ENCODE peak calls at places on chromosomes 11 and 22, in ten cellular contexts. A, K, C, I, T, N, J, D, O and W are unnamed samples.

GRCh38 chr11:45023065-45023365 is 72.3 kb upstream of the TP53I11 start:
- DNase-seq in C (no peak), N (no peak), K (no peak), T (no peak), O (no peak), A (no peak), I (no peak), D (no peak), J (no peak), W (no peak)

GRCh38 chr11:45472713-45473317 is 186.7 kb upstream of the SYT13 start:
- DNase-seq in N (no peak), C (no peak), I (no peak), D (no peak), T (no peak), O (no peak), K (no peak), A (no peak), J (no peak), W (no peak)

GRCh38 chr11:96145163-96145585 is 197.8 kb downstream of the MAML2 start:
- DNase-seq in C (no peak), O (no peak), A (peak), I (no peak), K (no peak), N (no peak), J (no peak), D (no peak), T (no peak), W (no peak)

GRCh38 chr11:66595245-66595904 is 2.4 kb downstream of the CCS start:
- DNase-seq in I (peak), N (peak), D (peak), O (no peak), C (no peak), T (no peak), J (no peak), K (peak), A (no peak), W (no peak)

GRCh38 chr11:19628018-19628417 is 84.6 kb upstream of the NAV2 start:
- DNase-seq in D (no peak), J (peak), K (peak), T (no peak), N (peak), O (no peak), A (no peak), I (peak), C (peak), W (peak)

GRCh38 chr11:12086271-12087074 is 23.9 kb upstream of the MICAL2 start:
- DNase-seq in T (no peak), N (peak), I (peak), D (no peak), C (peak), J (peak), O (peak), A (peak), K (peak), W (peak)

GRCh38 chr11:8604078-8604723 is 10.2 kb upstream of the STK33 start:
- DNase-seq in D (no peak), T (peak), A (peak), J (no peak), K (peak), O (peak), C (peak), N (peak), I (peak), W (no peak)

GRCh38 chr11:121523581-121524232 is 70.9 kb upstream of the SORL1-AS1 start:
- DNase-seq in A (peak), O (no peak), I (no peak), C (no peak), J (no peak), T (no peak), D (no peak), N (no peak), K (no peak), W (no peak)

GRCh38 chr22:45805413-45805812 is 133.8 kb downstream of the ATXN10 start:
- DNase-seq in I (no peak), A (no peak), T (no peak), J (no peak), K (peak), O (no peak), N (no peak), C (no peak), D (no peak), W (no peak)

GRCh38 chr22:46082633-46083032 is 67.7 kb upstream of the PPARA start:
- DNase-seq in K (no peak), J (no peak), D (no peak), C (no peak), A (no peak), I (peak), N (no peak), T (no peak), O (no peak), W (no peak)

GRCh38 chr11:28836285-28837081 is 728.3 kb downstream of the METTL15 start:
- DNase-seq in T (no peak), C (no peak), K (peak), D (no peak), O (peak), A (peak), J (no peak), N (no peak), I (no peak), W (no peak)

GRCh38 chr11:123484448-123484847 is 54.4 kb downstream of the GRAMD1B start:
- DNase-seq in J (no peak), D (no peak), N (no peak), T (no peak), O (no peak), C (no peak), I (no peak), A (no peak), K (no peak), W (no peak)

GRCh38 chr22:47605886-47606285 is 843.4 kb downstream of the TBC1D22A start:
- DNase-seq in A (no peak), T (peak), N (no peak), J (peak), K (no peak), C (no peak), I (no peak), O (no peak), D (no peak), W (peak)

GRCh38 chr11:69377029-69377952 is 83.3 kb downstream of the MYEOV start:
- DNase-seq in I (no peak), D (no peak), N (no peak), C (no peak), T (no peak), J (peak), O (no peak), K (no peak), A (no peak), W (no peak)

GRCh38 chr22:42180349-42180842 is 49.8 kb upstream of the CYP2D6 start:
- DNase-seq in D (peak), I (peak), J (no peak), A (no peak), O (no peak), C (peak), K (peak), N (peak), T (no peak), W (no peak)

GRCh38 chr11:125995313-125995712 is 49.5 kb downstream of the VSIG10L2 start:
- DNase-seq in T (no peak), O (no peak), N (no peak), D (no peak), A (no peak), K (no peak), C (no peak), J (no peak), I (no peak), W (no peak)

GRCh38 chr11:61968758-61969390 is 1.4 kb upstream of the FTH1 start:
- DNase-seq in J (no peak), A (no peak), O (no peak), K (no peak), T (no peak), C (no peak), I (no peak), N (peak), D (no peak), W (no peak)

GRCh38 chr11:46075928-46076327 is 45.3 kb downstream of the PHF21A start:
- DNase-seq in O (no peak), J (no peak), C (no peak), D (no peak), I (no peak), T (no peak), A (no peak), K (no peak), N (no peak), W (no peak)

GRCh38 chr11:8329961-8330361 is 66.3 kb upstream of the LMO1 start:
- DNase-seq in D (no peak), O (no peak), N (peak), K (no peak), J (no peak), I (no peak), A (no peak), T (no peak), C (no peak), W (no peak)

GRCh38 chr11:118304227-118304808 is at the start of gene CD3E:
- DNase-seq in T (no peak), O (no peak), C (no peak), K (no peak), J (no peak), I (no peak), N (no peak), A (no peak), D (peak), W (no peak)

GRCh38 chr11:46557684-46558151 is 36.1 kb downstream of the AMBRA1 start:
- DNase-seq in J (no peak), K (peak), D (no peak), I (peak), O (no peak), A (peak), C (no peak), T (no peak), N (no peak), W (no peak)

GRCh38 chr11:111565111-111565720 is 24.7 kb downstream of the LAYN start:
- DNase-seq in C (peak), O (no peak), D (peak), N (peak), J (peak), T (no peak), K (peak), A (peak), I (peak), W (no peak)

GRCh38 chr11:5575159-5575558 is 5.5 kb upstream of the OR52B6 start:
- DNase-seq in O (no peak), D (no peak), J (no peak), T (no peak), C (no peak), N (no peak), I (no peak), A (no peak), K (no peak), W (no peak)

GRCh38 chr11:121578216-121579063 is 125.7 kb upstream of the SORL1-AS1 start:
- DNase-seq in A (no peak), T (no peak), K (no peak), D (no peak), O (no peak), J (no peak), I (no peak), N (no peak), C (no peak), W (no peak)

GRCh38 chr22:45882881-45883810 is 93.8 kb downstream of the WNT7B start:
- DNase-seq in T (peak), J (peak), O (no peak), D (no peak), A (no peak), N (peak), I (no peak), C (no peak), K (no peak), W (no peak)

GRCh38 chr11:93653566-93653965 is 7.9 kb upstream of the CEP295 start:
- DNase-seq in T (no peak), A (no peak), N (no peak), J (no peak), K (no peak), I (no peak), O (no peak), D (no peak), C (no peak), W (no peak)

GRCh38 chr11:32781721-32782120 is 12.7 kb downstream of the CCDC73 start:
- DNase-seq in J (no peak), C (no peak), K (no peak), O (no peak), D (no peak), N (no peak), A (no peak), I (no peak), T (no peak), W (no peak)

GRCh38 chr22:24181088-24181995 is at the start of gene SUSD2:
- DNase-seq in D (peak), C (no peak), K (no peak), J (no peak), T (peak), A (peak), O (no peak), N (no peak), I (peak), W (no peak)

GRCh38 chr11:117026593-117027330 is 71.5 kb downstream of the SIK3 start:
- DNase-seq in T (no peak), K (peak), A (no peak), J (no peak), C (no peak), O (peak), D (no peak), I (no peak), N (no peak), W (no peak)

GRCh38 chr11:95231881-95232605 is 1.0 kb upstream of the SESN3 start:
- DNase-seq in A (no peak), T (peak), J (peak), I (peak), O (no peak), N (peak), K (peak), D (peak), C (peak), W (peak)

GRCh38 chr11:45347343-45347742 is 61.2 kb upstream of the SYT13 start:
- DNase-seq in J (no peak), N (no peak), C (no peak), T (no peak), A (no peak), K (no peak), I (no peak), D (no peak), O (no peak), W (no peak)

GRCh38 chr11:116774661-116775060 is 1.9 kb upstream of the BUD13 start:
- DNase-seq in K (no peak), C (no peak), A (no peak), J (no peak), I (no peak), T (no peak), O (no peak), D (no peak), N (no peak), W (no peak)

DNA sequence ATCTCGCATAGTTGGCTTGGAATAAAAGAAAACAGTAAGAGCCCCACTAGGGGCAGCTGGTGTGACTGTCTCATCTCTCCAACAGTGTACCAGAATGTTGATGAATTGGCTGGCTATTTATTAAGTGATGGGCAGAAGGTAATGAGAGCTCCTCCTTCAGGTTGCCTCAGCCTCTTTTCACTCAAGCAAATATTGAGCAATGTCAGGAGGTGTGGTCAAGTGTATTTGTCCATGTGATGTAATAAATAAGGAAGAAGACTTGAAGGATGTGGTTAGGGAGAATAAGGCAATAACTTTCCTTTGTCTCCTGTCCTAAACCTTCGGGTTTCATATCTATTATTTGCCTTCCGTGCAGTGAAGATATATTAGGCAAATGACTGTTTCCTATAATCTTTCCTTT is at the start of gene TCN1:
- DNase-seq in O (no peak), C (no peak), K (no peak), D (no peak), T (no peak), J (no peak), N (no peak), I (no peak), A (no peak), W (no peak)
- H3K27ac ChIP-seq in O (no peak), C (no peak), K (no peak), D (no peak), T (no peak), J (peak), N (no peak), I (peak), A (no peak), W (no peak)

GRCh38 chr11:2553198-2553597 is 108.4 kb downstream of the KCNQ1 start:
- DNase-seq in C (no peak), K (no peak), A (no peak), N (no peak), T (no peak), O (no peak), J (peak), I (no peak), D (no peak), W (no peak)

GRCh38 chr11:2552202-2552601 is 107.4 kb downstream of the KCNQ1 start:
- DNase-seq in D (no peak), I (no peak), A (no peak), K (no peak), J (no peak), N (no peak), T (no peak), O (no peak), C (no peak), W (no peak)

GRCh38 chr11:2555376-2555775 is 110.6 kb downstream of the KCNQ1 start:
- DNase-seq in A (no peak), I (no peak), J (no peak), K (no peak), O (no peak), T (peak), C (no peak), D (no peak), N (no peak), W (no peak)

GRCh38 chr11:2554338-2555240 is 109.8 kb downstream of the KCNQ1 start:
- DNase-seq in C (no peak), K (no peak), N (no peak), T (peak), O (no peak), J (peak), A (no peak), D (no peak), I (peak), W (no peak)

DNA sequence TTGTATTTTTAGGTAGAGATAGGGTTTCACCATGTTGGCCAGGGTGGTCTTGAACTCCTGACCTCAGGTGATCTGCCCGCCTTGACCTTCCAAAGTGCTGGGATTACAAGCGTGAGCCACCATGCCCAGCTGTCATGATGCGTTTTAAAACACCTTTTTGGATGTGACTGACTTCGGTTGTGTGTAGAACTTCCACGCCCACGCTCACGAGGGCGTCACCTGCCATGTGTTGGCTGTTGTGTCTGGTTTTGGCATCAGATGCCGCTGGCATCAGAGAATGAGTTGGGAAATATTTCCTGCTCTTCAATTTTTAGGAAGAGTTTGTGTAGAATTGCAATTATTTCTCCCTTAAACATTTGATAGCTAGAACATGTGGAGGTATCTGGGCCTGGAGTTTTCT is 109.1 kb downstream of the KCNQ1 start:
- DNase-seq in J (peak), I (no peak), O (no peak), C (no peak), K (no peak), A (no peak), D (no peak), N (no peak), T (peak), W (no peak)
- TF ChIP-seq CTCF in J (no peak), I (no peak), O (no peak), C (no peak), K (no peak), A (peak), D (no peak), N (no peak), T (no peak), W (no peak)

GRCh38 chr11:10725907-10726253 is 25.2 kb upstream of the CTR9 start:
- DNase-seq in C (no peak), T (no peak), N (no peak), A (no peak), D (no peak), K (no peak), O (no peak), J (no peak), I (no peak), W (no peak)
- H3K4me3 ChIP-seq in C (no peak), T (no peak), N (no peak), A (no peak), D (no peak), K (no peak), O (no peak), J (no peak), I (no peak), W (no peak)

DNA sequence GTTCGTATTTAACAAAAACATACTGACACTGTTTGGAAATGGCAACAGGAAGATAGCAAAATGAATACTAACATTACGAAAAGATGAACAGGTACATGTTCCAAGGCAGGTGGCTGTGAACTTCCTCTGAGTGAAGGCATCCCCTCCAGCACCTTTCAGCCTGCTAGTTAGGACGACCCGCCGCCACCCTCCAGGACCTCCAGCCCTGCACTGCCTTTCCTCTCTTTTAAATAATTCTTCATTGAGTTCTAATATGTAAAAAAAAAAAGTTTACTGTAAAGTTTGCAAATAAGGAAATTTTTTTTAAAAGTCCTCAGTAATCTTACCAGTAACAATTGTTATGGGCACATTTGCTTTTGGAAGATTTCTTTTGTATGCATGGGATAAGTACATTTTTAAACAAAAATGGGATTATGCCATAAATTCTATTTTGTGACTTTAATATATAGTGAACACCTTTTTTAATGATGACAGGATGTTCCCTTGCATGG is 6.0 kb downstream of the NEAT1 start:
- DNase-seq in C (peak), O (no peak), J (peak), T (no peak), I (peak), D (no peak), N (no peak), A (no peak), K (no peak), W (peak)
- H3K27ac ChIP-seq in C (peak), O (peak), J (peak), T (peak), I (peak), D (peak), N (peak), A (peak), K (peak), W (peak)

GRCh38 chr22:29715240-29715639 is 4.6 kb upstream of the CABP7 start:
- DNase-seq in D (no peak), T (no peak), O (no peak), K (no peak), J (no peak), N (no peak), A (no peak), I (no peak), C (no peak), W (no peak)

GRCh38 chr22:29710922-29711593 is 8.7 kb upstream of the CABP7 start:
- DNase-seq in T (no peak), K (no peak), D (no peak), J (no peak), A (no peak), C (no peak), N (peak), O (no peak), I (peak), W (no peak)

GRCh38 chr22:29712119-29712518 is 7.7 kb upstream of the CABP7 start:
- DNase-seq in K (no peak), I (no peak), T (no peak), C (no peak), D (no peak), N (no peak), A (no peak), O (no peak), J (no peak), W (no peak)

GRCh38 chr22:29715705-29716104 is 4.1 kb upstream of the CABP7 start:
- DNase-seq in O (no peak), T (no peak), A (no peak), J (no peak), D (no peak), K (no peak), C (no peak), I (no peak), N (no peak), W (no peak)

GRCh38 chr22:29713156-29713715 is 6.6 kb upstream of the CABP7 start:
- DNase-seq in C (no peak), A (no peak), K (no peak), N (no peak), D (no peak), J (no peak), T (no peak), I (no peak), O (no peak), W (no peak)
- TF ChIP-seq CTCF in C (no peak), A (no peak), K (no peak), N (no peak), D (no peak), J (no peak), T (no peak), I (no peak), O (no peak), W (no peak)